ENCODE peak calls at places on chromosomes 13 and 19, in five cellular contexts. F, E, V, X and I are unnamed samples.

GRCh38 chr19:31274266-31274963 is 74.8 kb downstream of the TSHZ3 start:
- DNase-seq in V (no peak), E (no peak), F (no peak), X (no peak), I (no peak)

GRCh38 chr19:40785526-40785925 is 7.5 kb downstream of the RAB4B start:
- DNase-seq in E (no peak), F (no peak), X (no peak), V (no peak), I (no peak)

GRCh38 chr13:30395192-30396158 is 26.8 kb upstream of the UBE2L5 start:
- DNase-seq in V (peak), X (peak), F (peak), E (peak), I (peak)

GRCh38 chr13:85590231-85590931 is 208.8 kb downstream of the SLITRK6 start:
- DNase-seq in E (no peak), F (no peak), X (no peak), V (no peak), I (no peak)

GRCh38 chr13:35903075-35903474 is 228.1 kb downstream of the DCLK1 start:
- DNase-seq in F (no peak), V (no peak), E (no peak), X (no peak), I (no peak)

GRCh38 chr19:42216653-42217521 is 590 bp downstream of the DEDD2 start:
- DNase-seq in F (peak), E (peak), X (peak), V (no peak), I (peak)

GRCh38 chr13:84894749-84895148 is 904.5 kb downstream of the SLITRK6 start:
- DNase-seq in E (no peak), X (no peak), V (no peak), F (no peak), I (no peak)

GRCh38 chr19:56769650-56770049 is 70.9 kb downstream of the PEG3 start:
- DNase-seq in F (no peak), E (no peak), X (no peak), V (no peak), I (no peak)

GRCh38 chr13:23182142-23182541 is 1.4 kb downstream of the SGCG start:
- DNase-seq in V (no peak), X (no peak), F (no peak), E (no peak), I (no peak)

GRCh38 chr13:44540761-44541434 is 35.2 kb downstream of the TSC22D1 start:
- DNase-seq in E (peak), X (no peak), F (no peak), V (no peak), I (no peak)

GRCh38 chr19:45632468-45633196 is 6.6 kb downstream of the EML2 start:
- DNase-seq in X (no peak), F (peak), V (no peak), E (peak), I (peak)

GRCh38 chr13:28401303-28402056 is 93.4 kb downstream of the FLT1 start:
- DNase-seq in X (no peak), E (no peak), F (no peak), V (no peak), I (no peak)

GRCh38 chr13:27406178-27406939 is 18.1 kb upstream of the GTF3A start:
- DNase-seq in E (peak), V (no peak), X (peak), F (no peak), I (no peak)

GRCh38 chr13:52449323-52450011 is 967 bp downstream of the VPS36 start:
- DNase-seq in X (no peak), E (no peak), F (no peak), V (no peak), I (no peak)

GRCh38 chr13:65921933-65922332 is 1308.2 kb downstream of the PCDH9 start:
- DNase-seq in F (no peak), V (no peak), E (no peak), X (no peak), I (no peak)

GRCh38 chr19:14476663-14477401 is 1.7 kb upstream of the PTGER1 start:
- DNase-seq in F (peak), V (no peak), E (no peak), X (no peak), I (no peak)

GRCh38 chr19:23075031-23075733 is 41.6 kb upstream of the ZNF730 start:
- DNase-seq in E (peak), X (no peak), F (peak), V (no peak), I (peak)

GRCh38 chr19:42419309-42419708 is 7.9 kb downstream of the LIPE start:
- DNase-seq in X (no peak), V (no peak), E (no peak), F (no peak), I (no peak)

GRCh38 chr19:17862711-17863519 is 3.2 kb downstream of the RPL18A start:
- DNase-seq in V (no peak), E (no peak), F (no peak), X (no peak), I (no peak)

GRCh38 chr13:101611491-101612475 is 159.3 kb downstream of the ITGBL1 start:
- DNase-seq in F (no peak), V (no peak), X (peak), E (no peak), I (no peak)

GRCh38 chr19:50657222-50657669 is 8.0 kb downstream of the C19orf81 start:
- DNase-seq in E (no peak), V (no peak), F (no peak), X (no peak), I (no peak)

GRCh38 chr19:50659318-50660082 is 10.3 kb downstream of the C19orf81 start:
- DNase-seq in X (no peak), V (no peak), F (no peak), E (no peak), I (no peak)

GRCh38 chr19:50660083-50660366 is 10.8 kb downstream of the C19orf81 start:
- DNase-seq in V (no peak), X (no peak), F (no peak), E (no peak), I (no peak)

GRCh38 chr19:50658438-50659317 is 9.4 kb downstream of the C19orf81 start:
- DNase-seq in F (peak), E (peak), V (no peak), X (no peak), I (peak)

GRCh38 chr19:50657672-50658437 is 8.6 kb downstream of the C19orf81 start:
- DNase-seq in V (peak), E (peak), F (peak), X (peak), I (peak)
- TF ChIP-seq POLR2A in V (no peak), E (no peak), F (no peak), X (no peak), I (no peak)

GRCh38 chr19:49149652-49150105 is 5.5 kb downstream of the HRC start:
- DNase-seq in F (peak), E (peak), V (no peak), X (peak), I (peak)
- H3K27ac ChIP-seq in F (peak), E (peak), V (peak), X (peak), I (no peak)

DNA sequence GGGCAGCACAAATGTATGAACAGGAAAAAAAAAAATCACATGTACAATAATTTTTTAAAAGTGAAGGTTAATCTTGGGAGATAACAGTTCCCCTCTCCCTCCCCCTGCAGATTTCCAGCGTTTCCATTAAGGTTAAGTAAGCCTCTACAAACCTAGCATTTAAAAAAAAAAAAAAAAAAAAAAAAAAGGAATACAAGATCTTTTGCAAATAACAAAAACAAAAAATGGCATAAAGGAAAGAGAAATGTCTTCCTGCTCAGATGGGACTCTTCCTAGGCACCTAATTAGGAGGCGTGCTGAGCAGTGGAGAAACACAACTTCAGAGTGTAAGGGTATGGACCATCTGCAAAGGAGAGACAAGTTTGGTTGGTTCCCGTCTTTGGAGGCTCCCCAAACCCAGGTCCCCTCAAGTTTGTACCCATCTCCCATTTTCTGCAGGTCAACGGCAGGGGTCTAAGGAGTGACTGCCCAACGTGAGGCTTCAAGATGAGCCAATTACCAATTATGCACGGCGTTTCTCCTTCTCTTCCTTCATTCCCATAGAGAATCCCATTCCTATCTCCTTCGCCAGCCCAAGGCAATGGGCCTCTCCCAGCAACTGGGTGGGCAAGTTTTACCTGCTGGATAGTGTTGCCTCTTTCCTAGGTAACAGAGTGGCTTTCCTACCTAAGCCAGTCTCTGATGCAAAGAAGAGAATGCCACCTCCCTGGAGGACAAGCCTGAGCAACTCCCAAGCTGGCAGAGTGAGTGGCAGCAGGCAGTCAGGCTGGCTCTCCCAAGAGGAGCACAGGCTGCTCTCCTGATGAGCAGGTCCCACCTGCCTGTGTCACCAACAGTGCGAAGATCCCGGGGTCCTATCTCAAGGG is 5.1 kb upstream of the ECH1 start:
- DNase-seq in E (no peak), V (no peak), X (no peak), F (no peak), I (peak)
- TF ChIP-seq POLR2A in E (no peak), V (no peak), X (no peak), F (no peak), I (no peak)

DNA sequence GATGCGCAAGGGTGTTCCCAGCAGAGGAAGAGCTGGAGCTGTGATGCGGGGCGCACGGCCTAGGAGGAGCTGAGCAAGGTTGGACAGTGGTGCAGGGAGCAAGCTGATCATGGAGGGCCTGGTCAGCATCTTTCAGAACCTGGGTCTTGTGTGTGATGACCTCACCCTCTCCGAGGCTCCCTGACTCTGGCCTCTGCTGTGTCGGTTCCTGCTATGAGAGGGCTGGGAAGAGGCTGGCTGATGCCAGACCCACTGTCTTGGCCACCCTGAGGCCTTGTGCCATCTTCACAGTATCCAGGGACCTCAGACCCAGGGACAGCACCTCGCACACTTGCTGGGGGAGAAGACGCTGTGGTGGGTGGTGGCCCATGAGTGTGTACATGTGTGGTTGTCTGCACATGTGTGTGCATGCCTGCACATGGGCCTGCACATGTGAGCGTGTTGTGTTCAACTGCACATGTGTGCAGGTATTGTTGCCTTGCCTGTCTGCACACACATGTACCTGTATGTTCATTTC is 16.5 kb upstream of the C13orf46 start:
- DNase-seq in V (no peak), F (no peak), X (no peak), E (peak), I (no peak)
- H3K27ac ChIP-seq in V (no peak), F (no peak), X (no peak), E (no peak), I (no peak)

GRCh38 chr19:39539165-39539518 is 819 bp downstream of the EID2 start:
- DNase-seq in X (peak), V (no peak), F (no peak), E (no peak), I (no peak)

GRCh38 chr19:39542198-39542597 is 2.2 kb upstream of the EID2 start:
- DNase-seq in V (no peak), X (no peak), F (no peak), E (no peak), I (no peak)

GRCh38 chr19:39543477-39543857 is 3.5 kb upstream of the EID2 start:
- DNase-seq in X (no peak), V (no peak), F (no peak), E (no peak), I (no peak)

GRCh38 chr19:39540333-39540673 is 342 bp upstream of the EID2 start:
- DNase-seq in E (no peak), V (no peak), F (no peak), X (no peak), I (no peak)

DNA sequence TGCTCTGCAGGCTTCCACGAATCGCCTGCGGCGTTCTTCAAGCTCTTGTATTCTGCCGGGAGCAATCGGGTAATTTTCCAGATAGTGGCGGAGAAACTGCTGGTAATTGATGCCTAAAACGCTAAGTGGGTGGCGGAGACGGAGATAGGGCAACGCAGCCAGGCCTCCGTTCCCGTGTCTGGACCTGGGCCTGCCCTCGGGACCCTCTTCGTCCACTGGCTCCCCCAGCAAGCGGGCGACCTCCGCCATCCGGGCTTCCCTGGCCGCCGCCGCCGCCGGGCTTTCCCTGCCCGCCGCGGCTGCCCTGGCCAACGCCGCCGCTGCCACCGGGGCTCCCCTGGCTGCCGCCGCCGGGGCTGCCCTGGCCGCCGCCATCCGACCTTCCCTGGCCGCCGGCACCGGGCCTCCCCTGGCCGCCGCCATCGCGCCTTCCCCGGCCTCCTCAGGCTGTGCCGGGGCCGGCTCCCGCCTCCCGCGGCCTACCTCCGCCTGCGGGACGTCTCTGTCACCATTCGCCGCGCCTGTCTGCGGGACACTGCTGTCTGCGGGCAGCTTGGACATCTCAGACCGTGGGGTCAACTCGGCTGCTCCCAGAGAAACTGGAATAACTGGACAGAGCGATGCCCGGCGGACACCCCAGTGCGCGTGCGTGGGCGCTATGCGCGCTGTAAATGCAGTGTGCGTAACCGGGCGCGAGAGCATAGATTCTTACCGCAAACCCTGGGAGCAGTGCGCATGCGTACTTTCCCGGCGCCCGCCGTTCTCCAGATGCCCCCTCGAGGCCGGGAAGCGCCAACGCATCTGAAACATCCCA is at the start of gene EID2:
- DNase-seq in F (peak), X (peak), V (peak), E (peak), I (peak)
- TF ChIP-seq POLR2A in F (peak), X (peak), V (no peak), E (peak), I (peak)

DNA sequence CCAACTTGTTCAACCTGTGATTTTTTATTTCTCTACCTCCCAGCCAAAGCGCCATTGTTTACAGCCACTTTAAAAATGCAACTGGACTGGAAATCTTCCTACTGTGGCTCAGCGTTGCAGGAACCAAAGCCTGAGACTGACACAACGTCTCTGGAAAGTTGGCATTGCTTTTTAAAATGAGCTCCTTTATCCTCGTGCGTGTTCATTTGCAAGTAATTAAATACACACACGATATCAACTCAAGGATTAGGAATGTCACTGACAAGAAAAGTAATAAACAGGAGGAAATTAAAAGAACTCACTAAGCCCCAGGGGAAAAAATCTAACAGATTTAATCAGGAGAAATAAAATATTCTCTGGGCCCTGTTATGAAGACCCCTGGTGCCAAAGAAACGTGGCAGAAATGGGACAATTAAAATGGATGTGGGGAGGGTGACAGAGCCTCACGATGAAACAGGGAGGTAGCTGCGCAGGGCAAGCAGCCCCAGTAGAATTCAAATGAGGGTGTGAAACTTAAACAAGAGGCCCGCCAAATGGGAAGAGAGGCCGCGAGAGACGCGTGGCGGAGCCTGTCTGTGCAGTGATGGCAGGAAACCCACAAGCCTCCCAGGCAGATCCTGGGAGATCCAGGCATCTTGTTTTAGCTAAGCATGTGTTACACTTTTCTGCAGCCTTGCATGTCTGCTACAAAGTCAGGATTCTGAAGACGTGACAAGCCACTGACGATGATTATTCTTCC is 184.8 kb upstream of the IRS2 start:
- DNase-seq in E (no peak), F (no peak), X (no peak), V (no peak), I (no peak)
- H3K27ac ChIP-seq in E (no peak), F (no peak), X (no peak), V (no peak), I (no peak)

GRCh38 chr19:46746281-46746965 is at the start of gene STRN4:
- DNase-seq in V (no peak), F (no peak), X (no peak), E (peak), I (peak)
- TF ChIP-seq POLR2A in V (no peak), F (peak), X (peak), E (no peak), I (no peak)

GRCh38 chr19:48613852-48614435 is 932 bp downstream of the FAM83E start:
- DNase-seq in F (no peak), V (no peak), E (no peak), X (no peak), I (no peak)
- H3K27ac ChIP-seq in F (no peak), V (peak), E (no peak), X (peak), I (no peak)